ENCODE peak calls at places on chromosome 3, in six cellular contexts. One of them, this sample, is unnamed.

GRCh38 chr3:107367353-107367752 is 9.9 kb upstream of the CCDC54 start:
- DNase-seq in SK-N-SH: no peak
- DNase-seq in psoas muscle: no peak
- DNase-seq in kidney: no peak
- DNase-seq in uterus: no peak
- DNase-seq in HCT116: peak; percentile 6
- DNase-seq in this sample: no peak

GRCh38 chr3:54427951-54428871 is 305.9 kb downstream of the CACNA2D3 start:
- DNase-seq in kidney: no peak
- DNase-seq in HCT116: peak; percentile 36
- DNase-seq in psoas muscle: peak; percentile 15
- DNase-seq in SK-N-SH: peak; percentile 53
- DNase-seq in uterus: peak; percentile 32
- DNase-seq in this sample: no peak

GRCh38 chr3:141455603-141456327 is 31.1 kb upstream of the RASA2 start:
- DNase-seq in uterus: no peak
- DNase-seq in kidney: no peak
- DNase-seq in psoas muscle: no peak
- DNase-seq in SK-N-SH: no peak
- DNase-seq in HCT116: no peak
- DNase-seq in this sample: no peak

GRCh38 chr3:19644405-19644804 is 289.6 kb downstream of the EFHB start:
- DNase-seq in SK-N-SH: no peak
- DNase-seq in HCT116: no peak
- DNase-seq in uterus: no peak
- DNase-seq in psoas muscle: no peak
- DNase-seq in kidney: no peak
- DNase-seq in this sample: no peak

GRCh38 chr3:61530355-61530754 is 31.0 kb upstream of the PTPRG start:
- DNase-seq in psoas muscle: no peak
- DNase-seq in SK-N-SH: peak; percentile 26
- DNase-seq in HCT116: peak; percentile 49
- DNase-seq in uterus: no peak
- DNase-seq in kidney: no peak
- DNase-seq in this sample: no peak

GRCh38 chr3:113297741-113298320 is 86.5 kb downstream of the BOC start:
- DNase-seq in HCT116: no peak
- DNase-seq in uterus: no peak
- DNase-seq in kidney: no peak
- DNase-seq in SK-N-SH: peak; percentile 22
- DNase-seq in psoas muscle: no peak
- DNase-seq in this sample: no peak

GRCh38 chr3:42140665-42141203 is 49.6 kb downstream of the TRAK1 start:
- DNase-seq in SK-N-SH: no peak
- DNase-seq in psoas muscle: no peak
- DNase-seq in HCT116: no peak
- DNase-seq in uterus: no peak
- DNase-seq in kidney: no peak
- DNase-seq in this sample: no peak

GRCh38 chr3:143188881-143189280 is 69.3 kb downstream of the CHST2 start:
- DNase-seq in HCT116: no peak
- DNase-seq in uterus: no peak
- DNase-seq in SK-N-SH: no peak
- DNase-seq in kidney: no peak
- DNase-seq in psoas muscle: no peak
- DNase-seq in this sample: no peak

GRCh38 chr3:187236963-187237362 is 39.7 kb downstream of the RTP1 start:
- DNase-seq in kidney: no peak
- DNase-seq in psoas muscle: no peak
- DNase-seq in HCT116: no peak
- DNase-seq in uterus: no peak
- DNase-seq in SK-N-SH: no peak
- DNase-seq in this sample: no peak

GRCh38 chr3:56782900-56783299 is 18.8 kb downstream of the ARHGEF3 start:
- DNase-seq in psoas muscle: no peak
- DNase-seq in SK-N-SH: no peak
- DNase-seq in HCT116: no peak
- DNase-seq in kidney: no peak
- DNase-seq in uterus: no peak
- DNase-seq in this sample: no peak

GRCh38 chr3:103388214-103388613 is 953.4 kb downstream of the ZPLD1 start:
- DNase-seq in SK-N-SH: no peak
- DNase-seq in uterus: no peak
- DNase-seq in HCT116: no peak
- DNase-seq in kidney: no peak
- DNase-seq in psoas muscle: no peak
- DNase-seq in this sample: no peak

GRCh38 chr3:44996556-44996969 is 20.5 kb downstream of the EXOSC7 start:
- DNase-seq in HCT116: no peak
- DNase-seq in SK-N-SH: peak; percentile 77
- DNase-seq in kidney: no peak
- DNase-seq in psoas muscle: no peak
- DNase-seq in uterus: no peak
- DNase-seq in this sample: no peak

GRCh38 chr3:143218176-143218575 is 98.6 kb downstream of the CHST2 start:
- DNase-seq in uterus: no peak
- DNase-seq in SK-N-SH: no peak
- DNase-seq in HCT116: no peak
- DNase-seq in psoas muscle: no peak
- DNase-seq in kidney: no peak
- DNase-seq in this sample: no peak

GRCh38 chr3:141051641-141052569 is 758 bp downstream of the SPSB4 start:
- DNase-seq in kidney: peak; percentile 67
- DNase-seq in SK-N-SH: peak; percentile 88
- DNase-seq in psoas muscle: peak; percentile 49
- DNase-seq in HCT116: no peak
- DNase-seq in uterus: no peak
- DNase-seq in this sample: no peak

GRCh38 chr3:169879846-169880558 is 10.3 kb upstream of the LRRC31 start:
- DNase-seq in SK-N-SH: no peak
- DNase-seq in kidney: no peak
- DNase-seq in uterus: no peak
- DNase-seq in HCT116: no peak
- DNase-seq in psoas muscle: no peak
- DNase-seq in this sample: no peak

GRCh38 chr3:127409421-127410136 is 121.7 kb upstream of the PRR20G start:
- DNase-seq in uterus: no peak
- DNase-seq in kidney: no peak
- DNase-seq in SK-N-SH: peak; percentile 17
- DNase-seq in HCT116: no peak
- DNase-seq in psoas muscle: no peak
- DNase-seq in this sample: no peak

GRCh38 chr3:49721861-49722781 is 1.6 kb downstream of the GMPPB start:
- DNase-seq in kidney: no peak
- DNase-seq in psoas muscle: no peak
- DNase-seq in HCT116: no peak
- DNase-seq in SK-N-SH: no peak
- DNase-seq in uterus: peak; percentile 20
- DNase-seq in this sample: no peak
- H3K27ac ChIP-seq in kidney: no peak overlapping the region
- H3K27ac ChIP-seq in psoas muscle: no peak overlapping the region
- H3K27ac ChIP-seq in HCT116: peak overlapping the region; percentile 92
- H3K27ac ChIP-seq in SK-N-SH: no peak overlapping the region
- H3K27ac ChIP-seq in uterus: peak overlapping the region; percentile 10
- H3K27ac ChIP-seq in this sample: peak overlapping the region; percentile 97

GRCh38 chr3:122103821-122104514 is 48.8 kb downstream of the CD86 start:
- DNase-seq in SK-N-SH: no peak
- DNase-seq in HCT116: no peak
- DNase-seq in kidney: no peak
- DNase-seq in uterus: no peak
- DNase-seq in psoas muscle: no peak
- DNase-seq in this sample: no peak

GRCh38 chr3:122104515-122105194 is 49.5 kb downstream of the CD86 start:
- DNase-seq in HCT116: no peak
- DNase-seq in uterus: no peak
- DNase-seq in kidney: no peak
- DNase-seq in SK-N-SH: no peak
- DNase-seq in psoas muscle: no peak
- DNase-seq in this sample: no peak

GRCh38 chr3:122101646-122102045 is 46.5 kb downstream of the CD86 start:
- DNase-seq in HCT116: peak; percentile 65
- DNase-seq in uterus: no peak
- DNase-seq in kidney: no peak
- DNase-seq in psoas muscle: no peak
- DNase-seq in SK-N-SH: peak; percentile 11
- DNase-seq in this sample: no peak

GRCh38 chr3:122100591-122101491 is 45.7 kb downstream of the CD86 start:
- DNase-seq in uterus: no peak
- DNase-seq in psoas muscle: no peak
- DNase-seq in HCT116: no peak
- DNase-seq in SK-N-SH: no peak
- DNase-seq in kidney: no peak
- DNase-seq in this sample: no peak

GRCh38 chr3:122102191-122102935 is 47.2 kb downstream of the CD86 start:
- DNase-seq in SK-N-SH: no peak
- DNase-seq in HCT116: no peak
- DNase-seq in psoas muscle: no peak
- DNase-seq in uterus: no peak
- DNase-seq in kidney: no peak
- DNase-seq in this sample: no peak
- H3K4me3 ChIP-seq in SK-N-SH: no peak overlapping the region
- H3K4me3 ChIP-seq in HCT116: no peak overlapping the region
- H3K4me3 ChIP-seq in psoas muscle: no peak overlapping the region
- H3K4me3 ChIP-seq in uterus: no peak overlapping the region
- H3K4me3 ChIP-seq in kidney: no peak overlapping the region
- H3K4me3 ChIP-seq in this sample: no peak overlapping the region

GRCh38 chr3:161049683-161050248 is 55.4 kb downstream of the B3GALNT1 start:
- DNase-seq in uterus: no peak
- DNase-seq in kidney: no peak
- DNase-seq in SK-N-SH: no peak
- DNase-seq in HCT116: no peak
- DNase-seq in psoas muscle: no peak
- DNase-seq in this sample: no peak
- TF ChIP-seq CTCF in uterus: no peak
- TF ChIP-seq CTCF in kidney: no peak
- TF ChIP-seq CTCF in SK-N-SH: no peak
- TF ChIP-seq CTCF in HCT116: no peak
- TF ChIP-seq CTCF in psoas muscle: no peak
- TF ChIP-seq CTCF in this sample: no peak

GRCh38 chr3:181622365-181622764 is 89.4 kb upstream of the SOX2 start:
- DNase-seq in kidney: no peak
- DNase-seq in psoas muscle: no peak
- DNase-seq in HCT116: no peak
- DNase-seq in uterus: no peak
- DNase-seq in SK-N-SH: no peak
- DNase-seq in this sample: no peak
- H3K27ac ChIP-seq in kidney: no peak overlapping the region
- H3K27ac ChIP-seq in psoas muscle: no peak overlapping the region
- H3K27ac ChIP-seq in HCT116: no peak overlapping the region
- H3K27ac ChIP-seq in uterus: no peak overlapping the region
- H3K27ac ChIP-seq in SK-N-SH: no peak overlapping the region
- H3K27ac ChIP-seq in this sample: no peak overlapping the region

This sample was measured in lower lobe of right lung.